ENCODE peak calls at places on chromosomes 16 and 17, in eight cellular contexts. B, T, O, Z, J, M, N and G are unnamed samples. For H3K27me3, the result is how much of the 10 kb centered on the place peaks cover.

GRCh38 chr17:77946900-77947643 is 11.4 kb upstream of the TNRC6C start:
- DNase-seq in B (no peak), T (no peak), O (no peak), Z (no peak), J (no peak), M (no peak), N (no peak), G (no peak)

GRCh38 chr17:82110298-82110697 is 12.3 kb upstream of the FASN start:
- DNase-seq in B (no peak), T (no peak), O (no peak), Z (no peak), J (no peak), M (no peak), N (no peak), G (no peak)

GRCh38 chr17:19366637-19366972 is 4.1 kb upstream of the B9D1 start:
- DNase-seq in B (no peak), T (no peak), O (no peak), Z (no peak), J (no peak), M (no peak), N (no peak), G (no peak)

GRCh38 chr16:73196670-73197069 is 148.7 kb upstream of the ZFHX3 start:
- DNase-seq in B (peak), T (peak), O (no peak), Z (peak), J (peak), M (peak), N (peak), G (peak)

GRCh38 chr16:80610489-80611156 is 69.8 kb downstream of the DYNLRB2 start:
- DNase-seq in B (no peak), T (no peak), O (no peak), Z (no peak), J (no peak), M (no peak), N (no peak), G (no peak)

GRCh38 chr17:30600062-30600829 is 123.0 kb downstream of the GOSR1 start:
- DNase-seq in B (peak), T (peak), O (no peak), Z (peak), J (peak), M (peak), N (peak), G (peak)

GRCh38 chr17:82497483-82498405 is 21.8 kb upstream of the FOXK2 start:
- DNase-seq in B (peak), T (peak), O (peak), Z (peak), J (peak), M (no peak), N (peak), G (no peak)

GRCh38 chr16:73713817-73714495 is 582.7 kb upstream of the PSMD7 start:
- DNase-seq in B (peak), T (peak), O (no peak), Z (peak), J (no peak), M (peak), N (peak), G (peak)

GRCh38 chr16:30070490-30070889 is 4.9 kb downstream of the ALDOA start:
- DNase-seq in B (no peak), T (no peak), O (no peak), Z (no peak), J (no peak), M (no peak), N (no peak), G (no peak)

GRCh38 chr16:15435216-15435864 is 952 bp downstream of the BMERB1 start:
- DNase-seq in B (no peak), T (no peak), O (no peak), Z (peak), J (no peak), M (no peak), N (peak), G (no peak)

GRCh38 chr16:58843675-58844074 is 109.6 kb upstream of the GOT2 start:
- DNase-seq in B (no peak), T (no peak), O (no peak), Z (peak), J (no peak), M (no peak), N (peak), G (no peak)

GRCh38 chr16:74123195-74123594 is 173.4 kb upstream of the PSMD7 start:
- DNase-seq in B (no peak), T (no peak), O (no peak), Z (no peak), J (no peak), M (no peak), N (no peak), G (no peak)

GRCh38 chr17:2058521-2059124 is 3.7 kb downstream of the HIC1 start:
- DNase-seq in B (no peak), T (peak), O (no peak), Z (no peak), J (peak), M (no peak), N (peak), G (peak)

GRCh38 chr17:37239690-37240344 is 136.0 kb upstream of the C17orf78 start:
- DNase-seq in B (no peak), T (no peak), O (no peak), Z (peak), J (no peak), M (no peak), N (peak), G (no peak)

GRCh38 chr16:55508941-55509920 is at the start of gene LPCAT2:
- DNase-seq in B (peak), T (peak), O (peak), Z (peak), J (peak), M (peak), N (peak), G (peak)

GRCh38 chr17:2054262-2054739 is 602 bp upstream of the HIC1 start:
- DNase-seq in B (peak), T (no peak), O (no peak), Z (no peak), J (peak), M (peak), N (peak), G (peak)

DNA sequence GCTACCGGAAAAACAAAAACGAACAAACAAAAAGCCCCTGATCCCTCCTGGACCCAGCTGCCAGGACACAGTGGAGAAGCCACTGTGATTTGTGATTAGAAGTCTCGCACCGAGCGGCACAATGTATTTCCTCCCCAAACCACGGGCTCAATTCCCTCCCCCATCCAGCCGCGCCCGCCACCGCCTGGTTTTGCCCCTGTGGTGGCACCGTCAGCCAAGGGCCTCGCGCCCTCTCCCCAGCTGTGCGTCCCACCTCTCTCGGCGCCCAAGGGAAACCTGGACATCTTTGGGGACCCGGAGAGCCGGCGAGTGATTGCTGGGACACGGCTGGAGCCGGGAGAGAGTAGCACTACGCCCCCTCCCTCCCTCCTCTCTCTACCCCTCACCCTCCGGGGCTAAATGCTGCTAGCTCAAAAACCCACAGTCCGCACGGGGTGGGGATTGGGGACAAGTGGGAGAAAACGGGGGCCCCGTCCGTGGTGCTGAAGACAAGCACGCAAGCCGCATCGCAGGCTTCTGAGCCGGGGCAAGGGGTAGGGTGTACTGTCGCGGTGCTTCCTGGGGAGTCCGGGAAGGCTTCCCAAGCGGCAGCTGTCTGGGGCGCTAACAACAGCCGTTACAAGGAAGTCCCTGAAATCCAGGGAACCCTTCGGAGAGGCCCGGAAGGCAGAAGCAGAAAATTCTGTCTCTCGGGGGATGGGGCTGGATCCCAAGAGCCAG is 1.5 kb downstream of the CBLN1 start:
- DNase-seq in B (peak), T (peak), O (no peak), Z (peak), J (no peak), M (no peak), N (no peak), G (no peak)
- H3K27me3 ChIP-seq in B (under half), T (under half), O (half or more), Z (half or more), J (under half), M (under half), N (under half), G (half or more)

GRCh38 chr16:86404678-86405077 is 105.6 kb upstream of the FOXF1 start:
- DNase-seq in B (no peak), T (no peak), O (no peak), Z (no peak), J (no peak), M (no peak), N (no peak), G (no peak)
- H3K27me3 ChIP-seq in B (under half), T (under half), O (under half), Z (under half), J (under half), M (under half), N (under half), G (under half)

DNA sequence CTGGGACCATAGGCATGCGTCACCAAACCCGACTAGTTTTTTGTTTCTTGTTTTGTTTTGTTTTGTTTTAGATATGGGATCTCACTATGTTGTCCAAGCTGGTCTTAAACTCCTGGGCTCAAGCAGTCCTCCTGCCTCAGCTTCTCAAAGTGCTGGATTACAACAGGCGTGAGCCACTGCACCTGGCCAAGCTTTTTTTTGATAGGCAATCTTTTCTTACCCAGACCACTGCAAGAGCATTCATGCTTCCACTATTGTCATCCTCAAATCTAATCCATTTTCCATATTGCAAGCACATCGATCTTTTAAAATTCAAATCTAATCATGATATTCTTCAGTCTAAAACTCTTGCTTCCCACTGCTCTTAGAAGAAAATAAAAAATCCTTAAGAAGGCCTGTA is 10.3 kb upstream of the NACA2 start:
- DNase-seq in B (no peak), T (no peak), O (no peak), Z (no peak), J (no peak), M (no peak), N (no peak), G (no peak)
- H3K27me3 ChIP-seq in B (under half), T (under half), O (under half), Z (under half), J (under half), M (under half), N (under half), G (under half)

GRCh38 chr17:9766970-9767369 is 24.4 kb downstream of the DHRS7C start:
- DNase-seq in B (no peak), T (no peak), O (no peak), Z (no peak), J (no peak), M (no peak), N (no peak), G (no peak)

GRCh38 chr17:9767432-9767991 is 23.9 kb downstream of the DHRS7C start:
- DNase-seq in B (no peak), T (no peak), O (no peak), Z (no peak), J (no peak), M (no peak), N (no peak), G (no peak)

GRCh38 chr17:9771465-9771864 is 19.9 kb downstream of the DHRS7C start:
- DNase-seq in B (no peak), T (no peak), O (no peak), Z (no peak), J (no peak), M (no peak), N (no peak), G (no peak)

GRCh38 chr17:9769036-9769695 is 22.2 kb downstream of the DHRS7C start:
- DNase-seq in B (no peak), T (no peak), O (no peak), Z (no peak), J (no peak), M (no peak), N (no peak), G (no peak)

DNA sequence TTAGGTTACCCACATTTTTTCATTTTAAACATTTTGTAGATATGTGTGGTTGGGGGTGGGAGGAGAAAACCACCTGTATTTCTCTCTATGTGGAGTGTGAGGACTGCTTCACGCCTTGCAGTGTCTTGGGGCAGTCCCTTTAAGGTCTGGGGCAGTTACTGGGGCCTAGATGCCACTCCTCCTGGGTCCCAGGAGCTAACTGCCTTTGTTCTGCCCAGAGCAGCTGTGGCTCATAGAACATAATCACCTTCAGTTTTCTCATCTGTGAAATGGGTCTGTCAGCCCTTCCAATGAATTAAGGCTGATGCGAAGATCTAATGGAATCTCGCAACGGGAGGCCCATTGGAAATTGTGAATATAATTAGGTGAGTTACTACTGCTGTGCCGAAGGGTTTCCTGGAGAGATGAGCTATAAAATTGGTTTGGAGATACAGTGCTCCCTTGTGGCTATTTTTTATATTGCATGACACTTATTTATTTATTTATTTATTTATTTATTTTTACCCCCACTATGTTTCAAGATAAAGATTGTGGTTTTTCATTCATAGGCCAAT is 22.9 kb downstream of the DHRS7C start:
- DNase-seq in B (no peak), T (no peak), O (no peak), Z (peak), J (no peak), M (no peak), N (peak), G (no peak)
- H3K27me3 ChIP-seq in B (under half), T (under half), O (under half), Z (under half), J (under half), M (under half), N (under half), G (under half)

GRCh38 chr16:20689668-20690067 is 7.8 kb downstream of the ACSM1 start:
- DNase-seq in B (no peak), T (no peak), O (no peak), Z (no peak), J (no peak), M (no peak), N (no peak), G (no peak)
- H3K27me3 ChIP-seq in B (under half), T (under half), O (under half), Z (under half), J (under half), M (under half), N (under half), G (under half)

GRCh38 chr17:7720125-7720524 is 2.6 kb downstream of the DNAH2 start:
- DNase-seq in B (no peak), T (no peak), O (no peak), Z (no peak), J (no peak), M (no peak), N (no peak), G (no peak)
- H3K27me3 ChIP-seq in B (under half), T (under half), O (under half), Z (under half), J (under half), M (under half), N (under half), G (under half)

DNA sequence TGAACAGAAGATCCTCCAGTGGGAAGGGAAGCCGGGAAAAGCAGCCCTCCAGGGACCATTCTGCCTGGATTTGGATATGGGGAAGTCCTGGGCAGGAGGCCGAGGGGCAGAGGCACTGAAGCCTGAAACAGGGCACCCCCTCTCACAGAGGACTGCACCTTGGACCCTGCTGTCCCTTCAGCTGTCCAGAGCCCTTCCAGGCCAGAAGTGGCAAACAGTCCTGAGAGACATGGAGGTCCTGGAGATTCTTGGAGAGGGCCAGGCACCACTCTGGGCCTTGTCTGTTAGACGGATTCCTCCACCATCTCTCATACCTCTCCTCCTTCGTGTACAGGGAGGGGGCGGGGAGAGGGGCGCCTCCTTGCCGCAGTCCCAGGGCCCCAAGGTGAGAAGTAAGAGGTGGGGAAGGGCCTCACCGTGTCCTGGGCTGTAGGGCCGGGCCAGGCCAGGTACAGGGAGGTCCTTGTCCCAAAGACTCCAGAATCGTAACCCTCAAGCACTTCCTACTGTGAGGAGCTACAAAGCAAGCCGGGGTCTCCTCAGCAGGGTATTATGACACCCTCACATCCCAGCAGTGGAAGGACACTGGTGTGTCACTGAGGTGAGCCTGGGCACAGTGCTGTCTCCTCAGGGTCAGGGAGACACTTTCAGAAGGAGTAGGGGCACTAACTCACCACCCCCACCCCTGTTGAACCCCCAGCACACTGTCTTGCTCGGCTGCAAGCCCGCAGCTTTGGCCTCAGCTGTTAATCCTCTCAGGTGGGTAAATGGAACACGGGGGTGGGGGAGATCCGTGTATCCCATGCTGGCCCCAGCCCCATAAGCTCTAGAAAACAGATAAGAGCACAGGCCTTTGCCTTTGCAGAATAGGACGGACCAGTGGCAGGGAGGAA is 16.6 kb upstream of the TBX2 start:
- DNase-seq in B (peak), T (no peak), O (no peak), Z (no peak), J (no peak), M (no peak), N (no peak), G (no peak)
- H3K27me3 ChIP-seq in B (under half), T (under half), O (under half), Z (under half), J (under half), M (under half), N (under half), G (under half)

DNA sequence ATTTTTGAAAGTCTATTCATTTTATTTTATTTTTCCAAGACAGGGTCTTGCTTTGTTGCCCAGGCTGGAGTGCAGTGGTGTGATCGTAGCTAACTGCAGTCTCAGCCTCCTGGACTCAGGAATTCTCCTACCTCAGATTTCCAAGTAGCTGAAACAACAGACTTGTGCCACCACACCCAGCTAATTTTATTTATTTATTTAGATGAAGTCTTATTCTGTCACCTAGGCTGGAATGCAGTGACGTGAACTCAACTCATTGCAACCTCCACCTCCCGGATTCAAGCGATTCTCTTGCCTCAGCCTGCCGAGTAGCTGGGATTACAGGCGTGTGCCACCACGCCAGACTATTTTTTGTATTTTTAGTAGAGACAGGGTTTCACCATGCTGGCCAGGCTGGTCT is 19.3 kb upstream of the OR1F1 start:
- DNase-seq in B (no peak), T (no peak), O (no peak), Z (no peak), J (no peak), M (no peak), N (no peak), G (no peak)
- H3K27me3 ChIP-seq in B (under half), T (under half), O (under half), Z (half or more), J (under half), M (under half), N (under half), G (half or more)

GRCh38 chr17:57955183-57955952 is at the start of gene CUEDC1:
- DNase-seq in B (peak), T (peak), O (no peak), Z (peak), J (peak), M (peak), N (peak), G (peak)

GRCh38 chr17:57957886-57958285 is 2.7 kb upstream of the CUEDC1 start:
- DNase-seq in B (peak), T (no peak), O (no peak), Z (no peak), J (no peak), M (no peak), N (no peak), G (no peak)

GRCh38 chr17:57959929-57960328 is 4.7 kb upstream of the CUEDC1 start:
- DNase-seq in B (peak), T (no peak), O (no peak), Z (no peak), J (no peak), M (no peak), N (no peak), G (peak)

GRCh38 chr17:57956311-57957119 is 1.3 kb upstream of the CUEDC1 start:
- DNase-seq in B (peak), T (no peak), O (no peak), Z (no peak), J (no peak), M (no peak), N (no peak), G (no peak)

GRCh38 chr17:57957120-57957850 is 2.1 kb upstream of the CUEDC1 start:
- DNase-seq in B (peak), T (no peak), O (no peak), Z (no peak), J (no peak), M (no peak), N (no peak), G (peak)
- H3K27me3 ChIP-seq in B (under half), T (under half), O (under half), Z (under half), J (under half), M (under half), N (under half), G (under half)

GRCh38 chr17:74919440-74920305 is 3.4 kb downstream of the USH1G start:
- DNase-seq in B (no peak), T (peak), O (no peak), Z (peak), J (no peak), M (no peak), N (peak), G (no peak)

GRCh38 chr17:74918906-74919305 is 4.1 kb downstream of the USH1G start:
- DNase-seq in B (peak), T (no peak), O (no peak), Z (no peak), J (no peak), M (no peak), N (no peak), G (no peak)

GRCh38 chr17:74921045-74921681 is 1.9 kb downstream of the USH1G start:
- DNase-seq in B (no peak), T (no peak), O (no peak), Z (no peak), J (peak), M (no peak), N (no peak), G (no peak)

GRCh38 chr17:74920679-74921044 is 2.4 kb downstream of the USH1G start:
- DNase-seq in B (no peak), T (no peak), O (no peak), Z (no peak), J (no peak), M (no peak), N (no peak), G (no peak)

GRCh38 chr17:74920306-74920620 is 2.8 kb downstream of the USH1G start:
- DNase-seq in B (no peak), T (no peak), O (no peak), Z (no peak), J (no peak), M (no peak), N (no peak), G (no peak)
- H3K27me3 ChIP-seq in B (under half), T (under half), O (half or more), Z (under half), J (under half), M (under half), N (under half), G (under half)